ENCODE peak calls at places on chromosomes 12 and 14, in six cellular contexts. F is ovary; L is CD4-positive, alpha-beta T cell; E is upper lobe of left lung; W is tibial artery; M is OCI-LY7. R is an unnamed sample.

GRCh38 chr12:58416211-58416610 is 474.8 kb downstream of the ATP23 start:
- DNase-seq in F (no peak), L (no peak), E (no peak), W (no peak), M (no peak), R (no peak)

GRCh38 chr12:57214398-57214781 is 2.2 kb upstream of the NXPH4 start:
- DNase-seq in F (peak), L (peak), E (peak), W (peak), M (peak), R (peak)

GRCh38 chr12:49200882-49201594 is 12.2 kb upstream of the TUBA1A start:
- DNase-seq in F (no peak), L (no peak), E (no peak), W (no peak), M (peak), R (no peak)

GRCh38 chr14:96086032-96086431 is 46.9 kb downstream of the C14orf132 start:
- DNase-seq in F (no peak), L (no peak), E (no peak), W (peak), M (no peak), R (no peak)

GRCh38 chr14:25846232-25846631 is 751.6 kb downstream of the NOVA1 start:
- DNase-seq in F (no peak), L (no peak), E (no peak), W (no peak), M (no peak), R (no peak)

GRCh38 chr12:86148612-86149011 is 107.6 kb downstream of the MGAT4C start:
- DNase-seq in F (no peak), L (no peak), E (no peak), W (no peak), M (no peak), R (no peak)

GRCh38 chr12:2284857-2285256 is 232.1 kb downstream of the CACNA1C start:
- DNase-seq in F (peak), L (no peak), E (no peak), W (peak), M (peak), R (peak)

GRCh38 chr12:103205906-103206305 is 248.4 kb downstream of the ASCL1 start:
- DNase-seq in F (no peak), L (no peak), E (no peak), W (no peak), M (no peak), R (no peak)

GRCh38 chr14:86646125-86646524 is 1116.2 kb downstream of the FLRT2 start:
- DNase-seq in F (no peak), L (no peak), E (peak), W (no peak), M (no peak), R (no peak)

GRCh38 chr12:51341259-51342007 is 5.0 kb downstream of the CELA1 start:
- DNase-seq in F (peak), L (peak), E (no peak), W (peak), M (peak), R (peak)

GRCh38 chr12:52796839-52797528 is 1.1 kb upstream of the KRT3 start:
- DNase-seq in F (no peak), L (no peak), E (no peak), W (no peak), M (no peak), R (no peak)

GRCh38 chr12:123905319-123905925 is 67.2 kb downstream of the CCDC92 start:
- DNase-seq in F (peak), L (peak), E (no peak), W (no peak), M (peak), R (peak)

GRCh38 chr14:93286212-93286890 is 46.5 kb downstream of the BTBD7 start:
- DNase-seq in F (no peak), L (no peak), E (no peak), W (no peak), M (no peak), R (no peak)

GRCh38 chr12:12338528-12339168 is 11.4 kb downstream of the MANSC1 start:
- DNase-seq in F (no peak), L (no peak), E (no peak), W (no peak), M (no peak), R (no peak)

GRCh38 chr12:48960834-48961233 is 3.5 kb upstream of the ARF3 start:
- DNase-seq in F (no peak), L (no peak), E (no peak), W (no peak), M (no peak), R (no peak)

GRCh38 chr12:130394906-130395305 is 57.2 kb downstream of the PIWIL1 start:
- DNase-seq in F (no peak), L (no peak), E (no peak), W (no peak), M (no peak), R (no peak)

GRCh38 chr12:109268896-109269295 is 40.2 kb downstream of the FOXN4 start:
- DNase-seq in F (no peak), L (no peak), E (no peak), W (no peak), M (no peak), R (no peak)

GRCh38 chr12:31118831-31119530 is 45.3 kb downstream of the DDX11 start:
- DNase-seq in F (peak), L (no peak), E (peak), W (no peak), M (peak), R (peak)

GRCh38 chr12:77402726-77403125 is 337.4 kb upstream of the E2F7 start:
- DNase-seq in F (no peak), L (no peak), E (no peak), W (no peak), M (no peak), R (no peak)

GRCh38 chr12:92248977-92249376 is 103.3 kb upstream of the BTG1 start:
- DNase-seq in F (no peak), L (no peak), E (no peak), W (no peak), M (no peak), R (no peak)

GRCh38 chr12:10557766-10558165 is 52.1 kb downstream of the EIF2S3B start:
- DNase-seq in F (no peak), L (no peak), E (no peak), W (no peak), M (peak), R (no peak)

GRCh38 chr14:71328183-71328582 is 420.9 kb downstream of the PCNX1 start:
- DNase-seq in F (no peak), L (no peak), E (no peak), W (no peak), M (no peak), R (no peak)

GRCh38 chr12:1662761-1663439 is 28.0 kb upstream of the ADIPOR2 start:
- DNase-seq in F (peak), L (peak), E (peak), W (peak), M (no peak), R (peak)

GRCh38 chr12:19205120-19205519 is 75.6 kb downstream of the PLEKHA5 start:
- DNase-seq in F (no peak), L (no peak), E (no peak), W (no peak), M (no peak), R (no peak)

GRCh38 chr14:106174206-106174605 is 647.8 kb downstream of the TMEM121 start:
- DNase-seq in F (no peak), L (peak), E (no peak), W (no peak), M (no peak), R (no peak)

GRCh38 chr12:120700863-120701262 is 9.4 kb upstream of the UNC119B start:
- DNase-seq in F (no peak), L (no peak), E (no peak), W (no peak), M (no peak), R (no peak)

GRCh38 chr12:50550530-50551223 is 45.9 kb downstream of the DIP2B start:
- DNase-seq in F (peak), L (no peak), E (no peak), W (no peak), M (no peak), R (no peak)

GRCh38 chr14:69848156-69848555 is 31.1 kb upstream of the SMOC1 start:
- DNase-seq in F (no peak), L (no peak), E (no peak), W (no peak), M (no peak), R (no peak)

GRCh38 chr14:101755591-101756324 is 5.8 kb upstream of the PPP2R5C start:
- DNase-seq in F (no peak), L (no peak), E (no peak), W (no peak), M (no peak), R (no peak)

GRCh38 chr12:29534935-29535334 is 37.4 kb upstream of the OVCH1 start:
- DNase-seq in F (no peak), L (no peak), E (no peak), W (no peak), M (no peak), R (no peak)

GRCh38 chr12:48994224-48995060 is 4.7 kb downstream of the DDN start:
- DNase-seq in F (no peak), L (no peak), E (peak), W (no peak), M (no peak), R (no peak)

GRCh38 chr14:52948836-52949235 is 2.0 kb downstream of the FERMT2 start:
- DNase-seq in F (no peak), L (no peak), E (no peak), W (no peak), M (no peak), R (no peak)

GRCh38 chr14:37637341-37637740 is 41.9 kb downstream of the TTC6 start:
- DNase-seq in F (no peak), L (no peak), E (no peak), W (no peak), M (no peak), R (no peak)

GRCh38 chr12:6632026-6632978 is 3.5 kb downstream of the LPAR5 start:
- DNase-seq in F (no peak), L (peak), E (no peak), W (no peak), M (peak), R (no peak)

GRCh38 chr14:100052819-100053218 is 12.4 kb upstream of the EVL start:
- DNase-seq in F (no peak), L (no peak), E (no peak), W (no peak), M (no peak), R (no peak)

GRCh38 chr12:128914908-128915563 is 61.8 kb downstream of the GLT1D1 start:
- DNase-seq in F (no peak), L (no peak), E (no peak), W (no peak), M (peak), R (no peak)

GRCh38 chr14:24889843-24890242 is 160.1 kb downstream of the STXBP6 start:
- DNase-seq in F (no peak), L (no peak), E (no peak), W (no peak), M (no peak), R (no peak)

GRCh38 chr12:119938049-119938667 is 50.9 kb upstream of the BICDL1 start:
- DNase-seq in F (peak), L (peak), E (no peak), W (no peak), M (peak), R (peak)

GRCh38 chr12:106303202-106303820 is 778 bp downstream of the TCP11L2 start:
- DNase-seq in F (peak), L (peak), E (peak), W (peak), M (peak), R (peak)

GRCh38 chr12:95790025-95790911 is at the start of gene NTN4:
- DNase-seq in F (peak), L (peak), E (peak), W (peak), M (no peak), R (peak)

DNA sequence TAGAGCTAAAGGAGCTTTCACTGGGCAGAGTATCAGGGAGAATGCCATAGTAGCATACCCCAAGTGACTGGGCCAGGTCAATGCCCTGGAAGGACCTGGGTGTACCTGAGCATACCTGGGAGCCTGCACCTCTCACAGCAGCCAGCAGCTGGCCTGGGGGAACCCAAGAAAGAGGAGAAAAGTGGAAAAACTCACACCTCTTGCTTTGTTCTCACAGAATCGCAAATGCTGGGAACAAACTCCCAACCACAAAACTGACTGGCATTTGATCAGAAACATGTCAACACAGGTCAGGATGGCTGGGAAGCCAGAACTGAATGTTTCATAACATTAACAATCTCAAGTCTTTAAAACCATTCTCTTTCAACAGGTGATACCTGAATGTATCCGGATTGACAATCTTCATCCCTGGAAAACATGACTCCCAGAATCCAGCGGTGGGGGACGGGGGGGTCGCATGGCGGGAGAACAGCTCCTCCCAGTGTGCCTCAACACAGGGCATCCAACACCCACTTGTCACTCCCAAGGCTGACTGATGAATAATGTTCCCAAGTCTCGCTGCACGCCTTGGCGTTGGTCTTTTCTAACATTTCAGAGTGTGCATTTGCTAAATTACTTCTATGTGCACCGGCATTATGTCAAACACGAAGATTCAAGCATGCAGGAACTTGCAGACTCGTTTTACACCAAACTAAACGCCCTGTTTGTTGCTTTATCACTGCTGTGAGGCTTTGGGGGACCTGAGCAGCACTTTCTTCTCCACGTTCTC is 7.9 kb downstream of the FOXN3 start:
- DNase-seq in F (no peak), L (no peak), E (no peak), W (peak), M (no peak), R (no peak)
- TF ChIP-seq CTCF in F (no peak), L (no peak), E (no peak), W (no peak), M (no peak), R (no peak)

GRCh38 chr12:116202940-116203339 is 74.6 kb downstream of the MED13L start:
- DNase-seq in F (no peak), L (no peak), E (no peak), W (no peak), M (no peak), R (no peak)
- TF ChIP-seq CTCF in F (no peak), L (no peak), E (no peak), W (no peak), M (no peak), R (no peak)

DNA sequence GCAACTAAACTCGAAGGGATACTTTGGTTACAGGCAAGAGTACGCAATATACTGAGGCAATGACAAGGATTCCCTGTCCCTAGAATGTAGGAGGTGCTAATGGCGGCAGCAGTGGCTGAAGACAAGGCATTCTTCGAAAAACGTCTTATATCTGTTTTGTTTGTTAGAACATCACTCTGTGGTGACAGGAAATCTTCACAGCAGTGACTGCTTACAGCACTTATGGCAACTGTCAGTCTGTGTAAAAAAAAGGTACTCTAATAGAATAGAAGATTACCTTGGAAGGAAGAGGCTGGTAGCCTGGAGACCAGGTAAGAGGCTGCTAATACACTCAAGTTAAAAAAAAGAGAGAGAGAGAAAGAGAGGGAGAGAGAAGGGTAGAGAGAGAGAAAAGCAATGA is 131.7 kb downstream of the ST8SIA1 start:
- DNase-seq in F (no peak), L (no peak), E (no peak), W (no peak), M (no peak), R (no peak)
- TF ChIP-seq CTCF in F (no peak), L (no peak), E (no peak), W (no peak), M (no peak), R (no peak)

DNA sequence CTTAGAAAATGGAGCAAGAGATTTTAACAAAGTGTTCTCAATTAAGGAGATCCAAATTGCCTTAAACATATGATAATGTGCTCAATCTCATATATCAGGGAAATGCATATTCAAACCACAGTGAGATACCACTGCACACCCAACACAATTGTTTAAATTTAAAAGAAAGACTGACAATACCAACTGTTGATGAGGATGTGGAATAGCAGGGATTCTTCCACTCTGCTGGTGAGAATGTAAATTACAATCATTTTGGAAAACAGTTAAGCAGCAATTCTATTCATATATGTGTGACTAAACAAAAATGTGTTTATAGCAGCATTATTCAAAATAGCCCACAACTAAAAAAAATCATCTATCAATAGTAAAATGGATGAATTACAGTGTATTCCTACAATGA is 144.2 kb downstream of the KICS2 start:
- DNase-seq in F (no peak), L (no peak), E (no peak), W (no peak), M (no peak), R (no peak)
- TF ChIP-seq CTCF in F (no peak), L (no peak), E (peak), W (no peak), M (peak), R (peak)

DNA sequence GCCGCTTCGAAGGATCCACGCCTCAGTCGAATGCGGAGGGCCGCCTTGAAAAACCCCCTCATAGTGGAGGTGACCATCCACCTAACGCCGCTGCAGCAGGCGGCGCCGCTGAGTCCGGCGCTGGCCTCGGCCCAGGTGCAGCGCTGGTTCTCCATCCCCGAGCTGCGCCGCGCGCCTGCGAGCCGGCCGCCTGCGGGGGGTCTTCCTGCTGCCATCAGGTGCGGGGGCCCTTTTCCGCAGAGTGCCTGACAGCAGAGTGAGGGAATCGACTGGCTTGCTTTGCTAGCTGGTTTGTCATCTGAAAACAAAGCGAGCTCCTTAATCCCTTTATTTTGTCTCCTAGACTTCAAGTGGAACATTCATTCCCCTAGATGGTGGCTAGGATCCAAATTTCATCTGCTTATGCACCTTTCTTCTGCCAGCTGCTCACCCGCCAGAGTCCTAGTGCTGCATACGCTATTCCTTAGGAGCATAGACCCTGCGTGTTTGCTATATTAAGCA is 10.4 kb upstream of the DNAL1 start:
- DNase-seq in F (peak), L (no peak), E (peak), W (no peak), M (no peak), R (no peak)
- TF ChIP-seq CTCF in F (peak), L (no peak), E (no peak), W (peak), M (no peak), R (no peak)

DNA sequence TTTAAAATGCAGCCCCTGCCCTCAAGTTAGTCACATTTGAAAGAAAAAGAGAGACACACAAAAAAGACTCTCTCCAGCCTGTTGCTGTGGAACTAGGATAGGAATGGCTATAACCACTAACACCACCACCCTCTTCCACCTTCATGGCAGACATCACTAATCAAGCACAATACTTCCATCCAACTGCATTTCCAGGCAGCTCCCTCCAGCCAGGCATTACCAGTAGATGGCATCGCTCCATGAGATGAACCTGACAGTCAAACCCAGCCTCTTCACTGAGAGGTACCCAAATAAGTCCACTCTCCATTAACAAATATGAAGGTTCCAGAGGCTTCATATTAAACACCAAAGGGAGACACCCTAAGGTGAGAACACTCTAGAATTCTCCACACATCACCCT is 24.4 kb downstream of the SLC8B1 start:
- DNase-seq in F (no peak), L (no peak), E (no peak), W (no peak), M (peak), R (no peak)
- TF ChIP-seq CTCF in F (no peak), L (no peak), E (no peak), W (no peak), M (peak), R (no peak)

GRCh38 chr12:115470977-115471376 is 787.0 kb upstream of the TBX3 start:
- DNase-seq in F (no peak), L (no peak), E (no peak), W (no peak), M (no peak), R (no peak)
- TF ChIP-seq CTCF in F (no peak), L (no peak), E (no peak), W (no peak), M (no peak), R (no peak)

GRCh38 chr14:50944647-50945413 is 547 bp upstream of the PYGL start:
- DNase-seq in F (peak), L (no peak), E (peak), W (peak), M (no peak), R (no peak)
- TF ChIP-seq CTCF in F (no peak), L (no peak), E (no peak), W (no peak), M (no peak), R (no peak)

R was measured in nephron progenitor cell.